ENCODE peak calls at places on chromosomes 4 and X, in six cellular contexts. One of them, this sample, is unnamed.

GRCh38 chrX:28126886-28127285 is 145.6 kb upstream of the DCAF8L1 start:
- DNase-seq in H9: no peak
- DNase-seq in IMR-90: no peak
- DNase-seq in H1: no peak
- DNase-seq in neuronal stem cell: no peak
- DNase-seq in trophoblast cell: no peak
- DNase-seq in this sample: no peak

GRCh38 chr4:36363024-36363423 is 81.6 kb downstream of the DTHD1 start:
- DNase-seq in H9: no peak
- DNase-seq in IMR-90: no peak
- DNase-seq in H1: no peak
- DNase-seq in neuronal stem cell: no peak
- DNase-seq in trophoblast cell: no peak
- DNase-seq in this sample: no peak

GRCh38 chrX:131895002-131895401 is 128.1 kb upstream of the STK26 start:
- DNase-seq in H9: no peak
- DNase-seq in IMR-90: peak; percentile 6
- DNase-seq in H1: no peak
- DNase-seq in neuronal stem cell: no peak
- DNase-seq in trophoblast cell: no peak
- DNase-seq in this sample: peak; percentile 82

GRCh38 chr4:8356856-8357255 is 83.7 kb downstream of the ACOX3 start:
- DNase-seq in H9: peak; percentile 20
- DNase-seq in IMR-90: no peak
- DNase-seq in H1: no peak
- DNase-seq in neuronal stem cell: no peak
- DNase-seq in trophoblast cell: no peak
- DNase-seq in this sample: no peak

GRCh38 chr4:121658125-121658524 is 38.7 kb downstream of the ANXA5 start:
- DNase-seq in H9: no peak
- DNase-seq in IMR-90: no peak
- DNase-seq in H1: no peak
- DNase-seq in neuronal stem cell: no peak
- DNase-seq in trophoblast cell: peak; percentile 6
- DNase-seq in this sample: no peak

GRCh38 chrX:72057844-72058243 is 73.9 kb downstream of the RTL5 start:
- DNase-seq in H9: no peak
- DNase-seq in IMR-90: no peak
- DNase-seq in H1: no peak
- DNase-seq in neuronal stem cell: no peak
- DNase-seq in trophoblast cell: no peak
- DNase-seq in this sample: no peak

GRCh38 chrX:96979766-96980165 is 96.1 kb downstream of the RPA4 start:
- DNase-seq in H9: peak; percentile 50
- DNase-seq in IMR-90: no peak
- DNase-seq in H1: peak; percentile 41
- DNase-seq in neuronal stem cell: no peak
- DNase-seq in trophoblast cell: no peak
- DNase-seq in this sample: no peak

GRCh38 chr4:112082954-112083586 is 62.2 kb upstream of the FAM241A start:
- DNase-seq in H9: no peak
- DNase-seq in IMR-90: peak; percentile 82
- DNase-seq in H1: no peak
- DNase-seq in neuronal stem cell: no peak
- DNase-seq in trophoblast cell: peak; percentile 45
- DNase-seq in this sample: peak; percentile 66

GRCh38 chr4:40721730-40722171 is 28.0 kb upstream of the NSUN7 start:
- DNase-seq in H9: no peak
- DNase-seq in IMR-90: peak; percentile 58
- DNase-seq in H1: no peak
- DNase-seq in neuronal stem cell: no peak
- DNase-seq in trophoblast cell: peak; percentile 51
- DNase-seq in this sample: peak; percentile 59

GRCh38 chrX:53456254-53456653 is 22.1 kb upstream of the HSD17B10 start:
- DNase-seq in H9: no peak
- DNase-seq in IMR-90: peak; percentile 76
- DNase-seq in H1: no peak
- DNase-seq in neuronal stem cell: no peak
- DNase-seq in trophoblast cell: peak; percentile 62
- DNase-seq in this sample: peak; percentile 75

GRCh38 chr4:145218251-145218650 is 37.9 kb upstream of the OTUD4 start:
- DNase-seq in H9: no peak
- DNase-seq in IMR-90: no peak
- DNase-seq in H1: no peak
- DNase-seq in neuronal stem cell: no peak
- DNase-seq in trophoblast cell: no peak
- DNase-seq in this sample: no peak

GRCh38 chr4:121706595-121707021 is 9.8 kb upstream of the ANXA5 start:
- DNase-seq in H9: no peak
- DNase-seq in IMR-90: peak; percentile 65
- DNase-seq in H1: no peak
- DNase-seq in neuronal stem cell: no peak
- DNase-seq in trophoblast cell: no peak
- DNase-seq in this sample: peak; percentile 85

GRCh38 chrX:71151366-71151765 is 6.7 kb downstream of the NLGN3 start:
- DNase-seq in H9: no peak
- DNase-seq in IMR-90: no peak
- DNase-seq in H1: no peak
- DNase-seq in neuronal stem cell: no peak
- DNase-seq in trophoblast cell: no peak
- DNase-seq in this sample: no peak

GRCh38 chr4:71550220-71551190 is 211.7 kb downstream of the SLC4A4 start:
- DNase-seq in H9: no peak
- DNase-seq in IMR-90: peak; percentile 84
- DNase-seq in H1: no peak
- DNase-seq in neuronal stem cell: no peak
- DNase-seq in trophoblast cell: no peak
- DNase-seq in this sample: peak; percentile 46

GRCh38 chr4:7933631-7934510 is 5.8 kb downstream of the AFAP1 start:
- DNase-seq in H9: no peak
- DNase-seq in IMR-90: peak; percentile 37
- DNase-seq in H1: no peak
- DNase-seq in neuronal stem cell: no peak
- DNase-seq in trophoblast cell: no peak
- DNase-seq in this sample: peak; percentile 53

GRCh38 chrX:17735396-17735795 is 1.9 kb upstream of the SCML1 start:
- DNase-seq in H9: no peak
- DNase-seq in IMR-90: no peak
- DNase-seq in H1: no peak
- DNase-seq in neuronal stem cell: no peak
- DNase-seq in trophoblast cell: no peak
- DNase-seq in this sample: no peak

GRCh38 chr4:82381235-82381634 is 7.4 kb upstream of the HNRNPD start:
- DNase-seq in H9: no peak
- DNase-seq in IMR-90: no peak
- DNase-seq in H1: no peak
- DNase-seq in neuronal stem cell: no peak
- DNase-seq in trophoblast cell: no peak
- DNase-seq in this sample: no peak

GRCh38 chr4:2042947-2043395 is 16.2 kb upstream of the NAT8L start:
- DNase-seq in H9: no peak
- DNase-seq in IMR-90: no peak
- DNase-seq in H1: no peak
- DNase-seq in neuronal stem cell: no peak
- DNase-seq in trophoblast cell: no peak
- DNase-seq in this sample: no peak

DNA sequence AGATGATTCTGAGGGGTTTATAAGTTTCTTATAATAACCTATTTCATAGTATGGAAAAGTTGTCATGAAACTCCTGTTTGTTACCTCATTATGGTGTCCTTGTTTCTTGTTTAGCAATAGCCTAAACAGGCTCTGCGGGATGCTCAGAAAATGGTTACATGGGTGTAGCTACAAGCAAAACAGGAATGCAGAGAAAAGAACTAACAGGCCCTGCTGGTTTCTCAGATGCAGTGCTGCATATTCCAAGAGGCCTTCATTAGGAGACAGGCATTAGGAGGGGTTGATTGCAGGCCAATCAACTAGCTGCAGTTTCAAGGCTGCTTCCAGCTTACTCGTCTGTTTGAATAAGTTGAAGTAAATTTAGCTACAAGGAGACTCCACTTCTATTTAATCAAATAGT is 37.6 kb upstream of the HPGD start:
- DNase-seq in H9: peak; percentile 45
- DNase-seq in IMR-90: no peak
- DNase-seq in H1: no peak
- DNase-seq in neuronal stem cell: peak; percentile 12
- DNase-seq in trophoblast cell: peak; percentile 94
- DNase-seq in this sample: no peak
- H2BK120ac ChIP-seq in H9: no peak overlapping the region
- H2BK120ac ChIP-seq in IMR-90: no peak overlapping the region
- H2BK120ac ChIP-seq in H1: no peak overlapping the region
- H2BK120ac ChIP-seq in neuronal stem cell: no peak overlapping the region
- H2BK120ac ChIP-seq in trophoblast cell: no peak overlapping the region
- H2BK120ac ChIP-seq in this sample: no peak overlapping the region

DNA sequence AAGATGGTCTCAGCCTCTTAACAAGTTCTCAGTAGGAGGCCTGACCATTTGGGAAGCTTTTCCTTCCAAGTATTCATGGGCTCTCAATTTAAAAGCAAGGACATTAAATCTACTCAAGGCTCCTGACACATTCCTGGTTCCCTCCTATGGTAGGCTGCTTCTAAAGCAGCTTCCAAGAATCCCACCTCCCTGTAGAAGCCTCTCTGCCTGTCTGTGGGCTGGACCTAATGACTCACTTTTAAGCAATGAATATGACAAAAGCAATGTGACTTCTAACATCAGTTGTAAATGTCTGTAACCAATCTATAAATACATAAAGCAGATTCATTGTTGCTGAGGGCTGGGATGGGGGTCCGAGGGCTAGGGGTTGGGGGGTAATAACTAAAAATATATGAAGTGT is 99.5 kb upstream of the FAM9B start:
- DNase-seq in H9: no peak
- DNase-seq in IMR-90: peak; percentile 64
- DNase-seq in H1: no peak
- DNase-seq in neuronal stem cell: no peak
- DNase-seq in trophoblast cell: peak; percentile 14
- DNase-seq in this sample: peak; percentile 61
- H4K91ac ChIP-seq in H9: no peak overlapping the region
- H4K91ac ChIP-seq in IMR-90: no peak overlapping the region
- H4K91ac ChIP-seq in H1: no peak overlapping the region
- H4K91ac ChIP-seq in neuronal stem cell: no peak overlapping the region
- H4K91ac ChIP-seq in trophoblast cell: no peak overlapping the region
- H4K91ac ChIP-seq in this sample: no peak overlapping the region

GRCh38 chr4:184537269-184538022 is 63.1 kb upstream of the IRF2 start:
- DNase-seq in H9: peak; percentile 96
- DNase-seq in IMR-90: peak; percentile 93
- DNase-seq in H1: peak; percentile 99
- DNase-seq in neuronal stem cell: peak; percentile 94
- DNase-seq in trophoblast cell: peak; percentile 94
- DNase-seq in this sample: peak; percentile 96
- H2BK120ac ChIP-seq in H9: no peak overlapping the region
- H2BK120ac ChIP-seq in IMR-90: peak overlapping the region; percentile 91
- H2BK120ac ChIP-seq in H1: no peak overlapping the region
- H2BK120ac ChIP-seq in neuronal stem cell: no peak overlapping the region
- H2BK120ac ChIP-seq in trophoblast cell: peak overlapping the region; percentile 27
- H2BK120ac ChIP-seq in this sample: peak overlapping the region; percentile 29

GRCh38 chrX:87798039-87798438 is 280.4 kb downstream of the KLHL4 start:
- DNase-seq in H9: no peak
- DNase-seq in IMR-90: no peak
- DNase-seq in H1: no peak
- DNase-seq in neuronal stem cell: no peak
- DNase-seq in trophoblast cell: no peak
- DNase-seq in this sample: no peak
- H4K91ac ChIP-seq in H9: no peak overlapping the region
- H4K91ac ChIP-seq in IMR-90: no peak overlapping the region
- H4K91ac ChIP-seq in H1: no peak overlapping the region
- H4K91ac ChIP-seq in neuronal stem cell: no peak overlapping the region
- H4K91ac ChIP-seq in trophoblast cell: no peak overlapping the region
- H4K91ac ChIP-seq in this sample: no peak overlapping the region

DNA sequence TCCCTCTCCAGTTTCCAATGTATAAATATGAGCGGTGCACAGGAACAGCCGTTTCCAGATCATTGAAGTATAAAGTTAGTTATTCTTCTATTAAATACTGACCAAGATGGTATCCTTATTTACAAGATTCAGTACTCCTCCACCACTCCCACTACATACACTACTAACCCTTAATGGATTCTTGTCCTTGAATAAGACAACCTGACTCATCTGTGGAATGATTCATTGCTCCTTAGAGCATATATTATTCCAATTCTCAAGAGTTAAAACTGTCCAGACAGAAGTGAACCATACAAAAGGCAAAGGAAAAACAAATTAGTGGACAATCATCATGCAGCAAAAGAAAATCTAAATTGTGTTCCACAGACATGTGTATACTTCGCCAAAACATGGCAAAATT is 373.3 kb downstream of the IDS start:
- DNase-seq in H9: no peak
- DNase-seq in IMR-90: no peak
- DNase-seq in H1: no peak
- DNase-seq in neuronal stem cell: no peak
- DNase-seq in trophoblast cell: no peak
- DNase-seq in this sample: peak; percentile 8
- H2BK120ac ChIP-seq in H9: no peak overlapping the region
- H2BK120ac ChIP-seq in IMR-90: no peak overlapping the region
- H2BK120ac ChIP-seq in H1: no peak overlapping the region
- H2BK120ac ChIP-seq in neuronal stem cell: no peak overlapping the region
- H2BK120ac ChIP-seq in trophoblast cell: no peak overlapping the region
- H2BK120ac ChIP-seq in this sample: no peak overlapping the region

DNA sequence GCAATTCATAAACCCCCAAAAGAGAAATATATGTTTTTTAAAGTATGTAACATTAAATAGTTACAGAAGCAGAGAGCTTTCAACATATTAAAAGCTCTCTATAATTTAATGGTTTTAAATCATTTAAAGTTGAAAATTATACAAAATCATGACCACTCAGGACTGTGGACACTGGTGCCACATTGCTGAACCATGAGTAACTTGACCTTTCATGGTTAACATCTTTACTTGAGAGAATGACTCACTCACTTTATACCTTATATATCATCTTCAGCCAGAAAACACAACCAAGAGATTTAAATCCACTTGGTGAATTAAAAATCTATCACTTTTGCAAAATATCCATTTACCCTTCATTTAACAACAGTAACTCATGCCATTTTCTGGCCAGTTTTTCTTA is 584.3 kb upstream of the SMIM31 start:
- DNase-seq in H9: no peak
- DNase-seq in IMR-90: peak; percentile 8
- DNase-seq in H1: no peak
- DNase-seq in neuronal stem cell: no peak
- DNase-seq in trophoblast cell: no peak
- DNase-seq in this sample: peak; percentile 40
- H4K91ac ChIP-seq in H9: no peak overlapping the region
- H4K91ac ChIP-seq in IMR-90: no peak overlapping the region
- H4K91ac ChIP-seq in H1: no peak overlapping the region
- H4K91ac ChIP-seq in neuronal stem cell: no peak overlapping the region
- H4K91ac ChIP-seq in trophoblast cell: no peak overlapping the region
- H4K91ac ChIP-seq in this sample: no peak overlapping the region